ENCODE peak calls at places on chromosomes 4 and X, in six cellular contexts. O is left ventricle myocardium inferior, K is heart right ventricle, X is fibroblast of lung, M is mesendoderm, I is hepatocyte. N is an unnamed sample. For H3K4me1, the result is how much of the 10 kb centered on the place peaks cover.

GRCh38 chr4:89558147-89558546 is 250.5 kb upstream of the GPRIN3 start:
- DNase-seq in K (no peak), I (no peak), O (no peak), M (peak), X (no peak), N (no peak)

GRCh38 chr4:42654606-42655005 is 2.3 kb downstream of the ATP8A1 start:
- DNase-seq in X (peak), K (no peak), O (no peak), M (peak), I (no peak), N (no peak)

GRCh38 chrX:3295731-3296130 is 50.7 kb downstream of the MXRA5 start:
- DNase-seq in O (no peak), K (no peak), M (peak), I (no peak), X (peak), N (no peak)

GRCh38 chr4:107037188-107037587 is 1.1 kb upstream of the DKK2 start:
- DNase-seq in X (peak), K (peak), I (peak), O (no peak), M (peak), N (peak)

GRCh38 chr4:121183359-121183758 is 19.2 kb upstream of the TNIP3 start:
- DNase-seq in K (no peak), X (no peak), M (no peak), O (no peak), I (no peak), N (no peak)

GRCh38 chrX:110167952-110168451 is 149.9 kb downstream of the AMMECR1 start:
- DNase-seq in I (no peak), O (no peak), X (peak), K (peak), M (peak), N (no peak)

GRCh38 chr4:24282446-24282845 is 301.9 kb downstream of the DHX15 start:
- DNase-seq in X (no peak), I (no peak), M (no peak), O (no peak), K (no peak), N (no peak)

GRCh38 chrX:129659137-129659536 is 4.4 kb upstream of the APLN start:
- DNase-seq in I (no peak), M (no peak), K (no peak), O (no peak), X (no peak), N (no peak)

DNA sequence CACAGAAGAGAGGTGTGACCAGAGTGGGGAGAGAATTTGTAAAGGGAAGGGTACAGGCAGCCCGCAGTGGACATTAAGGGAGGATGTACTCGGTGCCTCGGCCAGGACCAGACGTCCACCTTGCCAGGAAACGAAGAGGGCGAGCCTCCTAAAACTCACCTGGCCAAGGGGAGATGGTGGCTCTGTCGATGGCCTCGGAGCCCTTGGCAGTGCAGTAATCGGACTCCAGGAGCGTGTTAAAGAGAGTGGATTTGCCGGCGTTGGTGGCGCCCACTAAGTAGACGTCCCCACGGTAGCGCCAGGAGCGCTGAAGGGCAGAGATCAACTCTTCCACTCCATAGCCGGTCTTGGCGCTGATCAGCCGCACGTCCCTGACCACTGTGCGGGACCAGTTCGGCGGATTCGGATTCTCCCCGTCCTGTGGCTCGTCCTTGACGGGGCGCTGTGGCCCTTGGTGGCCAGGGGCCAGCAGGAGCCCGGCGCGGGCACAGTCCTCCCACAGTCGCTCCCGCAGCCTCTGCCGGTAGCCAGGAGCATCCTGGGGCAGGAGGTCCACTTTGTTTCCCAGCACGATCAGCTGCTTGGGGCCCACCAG is 1.0 kb downstream of the NOA1 start:
- DNase-seq in O (no peak), I (no peak), M (no peak), X (no peak), K (no peak), N (peak)
- H3K27ac ChIP-seq in O (peak), I (peak), M (no peak), X (peak), K (no peak), N (no peak)

GRCh38 chr4:17063870-17064269 is 165.4 kb upstream of the LDB2 start:
- DNase-seq in K (no peak), X (peak), O (no peak), I (no peak), M (no peak), N (no peak)
- H3K4me1 ChIP-seq in K (under half), X (under half), O (under half), I (under half), M (under half), N (under half)

GRCh38 chr4:37138019-37138653 is 106.4 kb upstream of the NWD2 start:
- DNase-seq in X (no peak), I (no peak), O (no peak), M (no peak), K (no peak), N (no peak)
- H3K27ac ChIP-seq in X (no peak), I (no peak), O (no peak), M (no peak), K (no peak), N (no peak)

GRCh38 chrX:71117358-71117757 is 1.0 kb upstream of the MED12 start:
- DNase-seq in X (no peak), I (no peak), M (no peak), K (no peak), O (no peak), N (no peak)
- H3K4me1 ChIP-seq in X (under half), I (under half), M (under half), K (under half), O (under half), N (under half)

DNA sequence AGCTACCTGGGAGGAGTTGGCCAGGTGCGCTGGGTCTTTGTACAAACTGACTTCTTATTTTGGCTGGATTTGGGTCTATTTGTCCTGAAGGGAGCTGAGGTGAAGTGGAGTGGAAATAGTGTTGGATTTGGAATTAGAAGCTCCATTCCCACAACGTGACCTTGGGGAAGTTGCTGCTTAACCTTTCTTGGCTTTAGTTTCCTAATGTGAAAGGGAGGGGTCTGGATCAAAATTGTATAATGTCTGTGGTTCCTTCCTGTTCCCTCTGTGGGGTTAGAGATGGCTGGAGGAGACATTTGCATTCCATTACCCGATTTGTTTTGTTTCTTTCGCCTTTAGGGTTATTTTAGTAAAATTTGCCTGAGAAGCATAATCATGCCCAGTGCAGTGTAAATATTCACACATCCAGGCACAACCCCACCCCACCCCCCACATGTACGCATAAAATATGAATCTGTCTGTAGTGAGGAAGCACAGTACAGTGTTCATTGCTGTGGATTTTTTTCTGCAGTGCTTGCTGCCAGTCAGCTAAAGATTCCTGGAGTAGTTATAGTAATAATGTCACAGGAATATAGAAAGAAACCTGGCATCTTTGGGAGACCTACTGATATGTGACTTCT is 21.5 kb downstream of the JADE1 start:
- DNase-seq in K (no peak), I (no peak), O (no peak), X (peak), M (no peak), N (no peak)
- H3K27ac ChIP-seq in K (peak), I (peak), O (peak), X (peak), M (peak), N (peak)

DNA sequence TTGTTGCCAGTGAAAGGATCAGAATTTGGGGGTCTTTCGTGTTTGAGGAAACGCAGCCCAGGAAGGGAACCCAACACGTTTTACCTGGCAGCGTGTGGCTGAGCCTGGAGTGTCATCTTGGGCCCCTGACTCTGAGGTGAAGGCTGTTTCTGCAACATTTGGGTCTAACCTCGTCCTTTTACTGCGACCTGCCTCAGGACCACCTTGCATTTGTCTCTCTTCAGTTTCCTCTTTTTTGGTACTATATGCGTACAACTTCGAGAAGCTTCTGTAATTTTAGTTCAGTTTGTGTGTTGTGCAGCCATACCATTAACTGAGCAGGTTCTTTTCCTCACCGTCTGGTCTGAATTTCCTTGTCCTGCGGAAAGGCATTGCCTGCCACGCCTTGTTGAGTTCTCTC is 61.5 kb downstream of the TMEM131L start:
- DNase-seq in I (no peak), X (no peak), K (no peak), O (no peak), M (no peak), N (no peak)
- H3K4me1 ChIP-seq in I (under half), X (under half), K (under half), O (half or more), M (under half), N (under half)

GRCh38 chrX:15812212-15812938 is 22.1 kb downstream of the ZRSR2 start:
- DNase-seq in O (no peak), M (no peak), I (no peak), K (no peak), X (no peak), N (no peak)

GRCh38 chrX:15816453-15816838 is 26.2 kb downstream of the ZRSR2 start:
- DNase-seq in M (peak), O (no peak), X (no peak), I (no peak), K (no peak), N (no peak)

GRCh38 chrX:15814811-15815210 is 24.5 kb downstream of the ZRSR2 start:
- DNase-seq in K (no peak), I (no peak), M (no peak), X (no peak), O (no peak), N (no peak)

GRCh38 chrX:15816886-15817285 is 26.6 kb downstream of the ZRSR2 start:
- DNase-seq in X (peak), M (peak), O (no peak), K (no peak), I (no peak), N (no peak)

DNA sequence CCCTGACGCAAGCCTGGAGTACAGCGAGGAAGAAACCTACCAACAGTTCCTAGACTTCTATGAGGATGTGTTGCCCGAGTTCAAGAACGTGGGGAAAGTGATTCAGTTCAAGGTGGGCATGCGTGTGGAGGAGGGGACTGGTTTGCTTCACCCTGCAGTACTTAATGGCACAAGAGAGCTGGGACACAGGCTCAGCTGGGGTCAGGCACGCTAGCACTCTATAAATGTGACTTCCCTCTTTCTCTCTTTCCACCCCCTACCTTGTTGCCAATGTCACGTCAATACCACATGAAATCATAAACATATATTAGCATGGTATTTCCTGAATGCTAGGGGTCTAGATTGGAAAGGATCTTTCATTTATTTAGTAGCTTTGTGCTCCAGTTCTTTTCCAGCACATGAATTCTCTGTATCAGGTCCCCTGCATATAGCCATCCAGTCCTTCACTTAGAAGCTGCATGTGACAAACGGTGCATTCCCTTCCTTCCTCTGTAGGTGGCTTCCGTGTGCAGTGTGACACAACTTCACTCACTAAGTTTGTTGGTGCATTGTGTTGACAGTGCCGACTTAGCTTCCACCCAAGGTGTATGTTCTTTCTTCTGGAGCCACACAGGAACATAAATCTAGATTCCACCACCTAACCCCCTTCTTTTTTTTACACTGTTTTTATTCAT is 25.6 kb downstream of the ZRSR2 start:
- DNase-seq in M (peak), I (peak), O (no peak), K (no peak), X (no peak), N (no peak)
- H3K27ac ChIP-seq in M (peak), I (peak), O (peak), K (no peak), X (no peak), N (no peak)

GRCh38 chr4:87886083-87886482 is 53.3 kb downstream of the MEPE start:
- DNase-seq in M (no peak), I (no peak), K (no peak), O (no peak), X (no peak), N (no peak)
- H3K4me1 ChIP-seq in M (under half), I (under half), K (under half), O (under half), X (under half), N (under half)

N was measured in aorta.